ENCODE peak calls at places on chromosomes 7 and 10, in seven cellular contexts. W, U, Y, K, T, D and E are unnamed samples.

GRCh38 chr10:48681749-48682148 is 2.9 kb upstream of the WDFY4 start:
- DNase-seq in W (no peak), K (no peak), T (no peak), U (no peak), Y (no peak), D (peak), E (no peak)

GRCh38 chr7:100162874-100163533 is 4.5 kb upstream of the TRAPPC14 start:
- DNase-seq in Y (no peak), U (no peak), W (no peak), K (no peak), T (no peak), D (no peak), E (no peak)

GRCh38 chr10:58919927-58920654 is 256.4 kb upstream of the PHYHIPL start:
- DNase-seq in U (no peak), T (no peak), Y (no peak), D (no peak), K (peak), W (no peak), E (no peak)

GRCh38 chr7:99140813-99141212 is 3.1 kb downstream of the SMURF1 start:
- DNase-seq in U (no peak), D (no peak), W (no peak), Y (no peak), K (no peak), T (no peak), E (no peak)

GRCh38 chr7:13542451-13542850 is 447.0 kb downstream of the ETV1 start:
- DNase-seq in D (no peak), T (no peak), U (no peak), K (no peak), W (no peak), Y (no peak), E (no peak)

GRCh38 chr10:78335691-78336401 is 302.2 kb downstream of the RPS24 start:
- DNase-seq in T (peak), U (peak), D (peak), W (no peak), K (peak), Y (peak), E (peak)

GRCh38 chr7:41107938-41108448 is 594.9 kb downstream of the INHBA start:
- DNase-seq in Y (no peak), K (no peak), T (no peak), D (no peak), U (no peak), W (no peak), E (no peak)

GRCh38 chr7:2928613-2929311 is 84.7 kb upstream of the GNA12 start:
- DNase-seq in K (no peak), U (no peak), W (no peak), Y (peak), T (no peak), D (no peak), E (no peak)

GRCh38 chr7:100655908-100656674 is at the start of gene ACTL6B:
- DNase-seq in U (peak), K (no peak), T (peak), D (peak), Y (no peak), W (peak), E (peak)

GRCh38 chr7:85191383-85191782 is 4.5 kb upstream of the SEMA3D start:
- DNase-seq in U (no peak), D (no peak), K (no peak), Y (no peak), W (no peak), T (no peak), E (no peak)

GRCh38 chr10:86139066-86139657 is 227.4 kb downstream of the GRID1 start:
- DNase-seq in D (peak), K (no peak), W (peak), U (no peak), T (peak), Y (no peak), E (peak)

GRCh38 chr10:72615985-72616384 is 9.9 kb downstream of the MICU1 start:
- DNase-seq in U (no peak), K (no peak), W (no peak), T (no peak), D (no peak), Y (no peak), E (no peak)

GRCh38 chr7:108592633-108593277 is 23.1 kb downstream of the DNAJB9 start:
- DNase-seq in T (peak), U (peak), D (no peak), K (no peak), W (peak), Y (no peak), E (peak)

GRCh38 chr7:129684777-129685176 is 73.3 kb downstream of the NRF1 start:
- DNase-seq in K (no peak), W (no peak), T (no peak), U (no peak), Y (no peak), D (no peak), E (no peak)

GRCh38 chr10:30529373-30529998 is 95.5 kb downstream of the MAP3K8 start:
- DNase-seq in Y (peak), T (peak), D (no peak), U (no peak), W (peak), K (no peak), E (peak)

GRCh38 chr7:158650821-158651225 is 53.8 kb downstream of the NCAPG2 start:
- DNase-seq in K (peak), D (no peak), W (no peak), T (no peak), U (no peak), Y (no peak), E (no peak)

GRCh38 chr7:82685214-82685613 is 241.6 kb upstream of the CACNA2D1 start:
- DNase-seq in D (no peak), T (no peak), K (no peak), W (no peak), U (no peak), Y (no peak), E (no peak)

GRCh38 chr10:77162697-77163096 is 474.9 kb downstream of the KCNMA1 start:
- DNase-seq in Y (no peak), D (no peak), U (no peak), K (no peak), T (no peak), W (no peak), E (no peak)

GRCh38 chr10:361203-362135 is 226.2 kb downstream of the ZMYND11 start:
- DNase-seq in Y (no peak), U (no peak), W (peak), T (peak), K (no peak), D (no peak), E (peak)

GRCh38 chr7:129401968-129402860 is 32.0 kb upstream of the STRIP2 start:
- DNase-seq in D (no peak), W (peak), K (no peak), Y (no peak), U (no peak), T (peak), E (no peak)

GRCh38 chr7:136056827-136057226 is 79.7 kb upstream of the MTPN start:
- DNase-seq in D (no peak), U (no peak), K (no peak), Y (no peak), T (peak), W (no peak), E (no peak)

GRCh38 chr10:32054087-32054486 is 2.1 kb downstream of the KIF5B start:
- DNase-seq in K (no peak), T (peak), U (no peak), D (no peak), W (no peak), Y (no peak), E (peak)

GRCh38 chr7:123352226-123352550 is 152.4 kb upstream of the SLC13A1 start:
- DNase-seq in W (no peak), D (no peak), T (no peak), K (no peak), Y (no peak), U (no peak), E (no peak)

GRCh38 chr10:25297466-25297865 is 122.7 kb downstream of the GPR158 start:
- DNase-seq in U (peak), K (no peak), D (no peak), W (no peak), T (no peak), Y (no peak), E (no peak)

GRCh38 chr10:99921948-99922347 is 87.8 kb downstream of the DNMBP start:
- DNase-seq in U (no peak), K (no peak), T (no peak), D (no peak), W (no peak), Y (no peak), E (no peak)

GRCh38 chr7:18315241-18315640 is 180.3 kb upstream of the HDAC9 start:
- DNase-seq in U (no peak), K (no peak), D (no peak), T (no peak), W (no peak), Y (no peak), E (no peak)

GRCh38 chr10:102876747-102877153 is 7.5 kb downstream of the AS3MT start:
- DNase-seq in Y (no peak), T (no peak), W (no peak), K (no peak), U (no peak), D (no peak), E (no peak)